ENCODE peak calls at places on chromosomes 7 and 10, in ten cellular contexts. O, W, T, Q, C, L, E, R, J and X are unnamed samples.

GRCh38 chr7:151843181-151843580 is 33.7 kb downstream of the PRKAG2 start:
- DNase-seq in O (no peak), W (no peak), T (no peak), Q (no peak), C (no peak), L (no peak), E (no peak), R (no peak), J (no peak), X (no peak)

GRCh38 chr10:83965473-83965872 is 173.8 kb upstream of the GHITM start:
- DNase-seq in O (no peak), W (no peak), T (no peak), Q (no peak), C (no peak), L (no peak), E (no peak), R (no peak), J (no peak), X (no peak)

GRCh38 chr7:139855498-139856270 is 26.6 kb downstream of the TBXAS1 start:
- DNase-seq in O (no peak), W (no peak), T (no peak), Q (peak; percentile 51), C (no peak), L (peak; percentile 36), E (peak; percentile 26), R (peak; percentile 62), J (no peak), X (no peak)

GRCh38 chr7:144407266-144407931 is 3.9 kb upstream of the NOBOX start:
- DNase-seq in O (no peak), W (no peak), T (no peak), Q (no peak), C (no peak), L (no peak), E (no peak), R (no peak), J (no peak), X (peak; percentile 35)

GRCh38 chr7:322111-322671 is 32.2 kb downstream of the FOXL3 start:
- DNase-seq in O (no peak), W (no peak), T (no peak), Q (no peak), C (peak; percentile 100), L (peak; percentile 92), E (peak; percentile 99), R (peak; percentile 92), J (peak; percentile 98), X (peak; percentile 94)

GRCh38 chr7:69693042-69693441 is 94.8 kb downstream of the AUTS2 start:
- DNase-seq in O (no peak), W (no peak), T (no peak), Q (no peak), C (no peak), L (no peak), E (no peak), R (no peak), J (no peak), X (no peak)

GRCh38 chr10:128438417-128439063 is 312.3 kb upstream of the MKI67 start:
- DNase-seq in O (no peak), W (no peak), T (no peak), Q (no peak), C (no peak), L (no peak), E (no peak), R (no peak), J (no peak), X (no peak)

GRCh38 chr10:71358292-71358691 is 38.4 kb upstream of the CDH23 start:
- DNase-seq in O (no peak), W (no peak), T (no peak), Q (no peak), C (peak; percentile 81), L (no peak), E (no peak), R (no peak), J (no peak), X (no peak)

GRCh38 chr10:96570512-96570911 is 16.3 kb downstream of the TM9SF3 start:
- DNase-seq in O (no peak), W (no peak), T (no peak), Q (no peak), C (no peak), L (no peak), E (no peak), R (no peak), J (no peak), X (no peak)

GRCh38 chr10:96576277-96576980 is 10.4 kb downstream of the TM9SF3 start:
- DNase-seq in O (no peak), W (no peak), T (no peak), Q (no peak), C (no peak), L (no peak), E (no peak), R (no peak), J (no peak), X (no peak)

GRCh38 chr10:96577037-96577436 is 9.8 kb downstream of the TM9SF3 start:
- DNase-seq in O (no peak), W (no peak), T (no peak), Q (no peak), C (no peak), L (no peak), E (no peak), R (no peak), J (no peak), X (no peak)

GRCh38 chr10:96570983-96571964 is 15.5 kb downstream of the TM9SF3 start:
- DNase-seq in O (no peak), W (no peak), T (no peak), Q (no peak), C (no peak), L (no peak), E (no peak), R (no peak), J (no peak), X (no peak)

DNA sequence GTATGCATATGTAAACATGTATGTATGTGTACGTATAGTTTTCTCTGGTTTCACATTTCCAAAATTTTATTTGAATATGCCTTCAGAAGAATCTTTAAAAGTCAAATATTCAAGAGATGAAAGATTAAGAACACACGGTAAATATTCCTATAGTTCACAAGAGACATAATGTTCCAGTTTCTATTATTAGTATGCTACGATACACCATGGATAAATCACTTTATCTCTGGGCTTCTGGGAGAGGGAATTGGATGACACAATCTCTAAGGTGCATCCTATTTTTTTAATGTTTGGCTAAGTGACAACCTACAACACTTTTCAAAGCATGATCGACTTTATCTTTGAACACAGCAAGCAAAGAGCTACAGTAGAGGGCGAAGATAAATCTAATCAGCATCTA is 13.8 kb downstream of the TM9SF3 start:
- DNase-seq in O (no peak), W (no peak), T (no peak), Q (no peak), C (no peak), L (no peak), E (no peak), R (no peak), J (no peak), X (no peak)
- TF ChIP-seq EP300 in O (no peak), W (no peak), T (no peak), Q (no peak), C (no peak), L (no peak), E (no peak), R (no peak), J (no peak), X (no peak)

GRCh38 chr7:45230611-45231165 is 73.1 kb downstream of the RAMP3 start:
- DNase-seq in O (no peak), W (no peak), T (no peak), Q (no peak), C (no peak), L (no peak), E (peak; percentile 33), R (no peak), J (no peak), X (no peak)

GRCh38 chr7:45235905-45236304 is 78.3 kb downstream of the RAMP3 start:
- DNase-seq in O (no peak), W (no peak), T (no peak), Q (no peak), C (no peak), L (no peak), E (no peak), R (no peak), J (no peak), X (no peak)

GRCh38 chr7:45236666-45237065 is 79.1 kb downstream of the RAMP3 start:
- DNase-seq in O (no peak), W (no peak), T (no peak), Q (no peak), C (no peak), L (no peak), E (peak; percentile 11), R (no peak), J (no peak), X (no peak)

GRCh38 chr7:45230083-45230482 is 72.5 kb downstream of the RAMP3 start:
- DNase-seq in O (no peak), W (no peak), T (no peak), Q (no peak), C (no peak), L (no peak), E (no peak), R (no peak), J (no peak), X (no peak)

DNA sequence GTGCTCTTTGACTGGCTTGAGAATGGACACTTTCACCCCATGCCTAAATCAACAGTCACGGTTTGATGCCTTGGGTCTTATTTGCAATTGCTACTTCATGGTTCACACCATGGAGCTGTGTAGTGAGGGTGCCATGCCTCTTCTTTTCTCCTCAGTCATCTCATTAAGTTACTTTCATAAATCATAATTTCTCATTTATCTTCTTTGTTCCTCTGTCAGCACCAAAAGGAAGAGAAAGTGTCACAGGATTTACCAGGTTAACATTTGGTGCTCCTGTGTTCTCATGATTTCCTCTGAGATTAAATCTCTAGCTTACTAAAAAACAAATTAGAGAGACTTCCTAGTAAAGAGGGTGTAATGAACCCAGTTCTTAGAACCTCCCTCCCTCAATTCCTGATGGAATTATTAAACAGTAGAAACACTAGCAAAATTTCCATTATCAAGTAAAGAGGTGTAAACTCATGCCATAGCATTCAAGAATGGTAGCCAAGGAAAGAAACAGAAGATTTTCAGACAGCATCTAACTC is 75.7 kb downstream of the RAMP3 start:
- DNase-seq in O (no peak), W (no peak), T (no peak), Q (no peak), C (no peak), L (no peak), E (no peak), R (no peak), J (no peak), X (no peak)
- TF ChIP-seq POLR2AphosphoS5 in O (no peak), W (no peak), T (no peak), Q (no peak), C (no peak), L (no peak), E (no peak), R (no peak), J (no peak), X (no peak)

GRCh38 chr7:104973909-104974415 is 40.0 kb upstream of the KMT2E start:
- DNase-seq in O (no peak), W (no peak), T (no peak), Q (no peak), C (no peak), L (no peak), E (peak; percentile 16), R (no peak), J (no peak), X (no peak)

GRCh38 chr7:104976966-104977636 is 36.9 kb upstream of the KMT2E start:
- DNase-seq in O (no peak), W (no peak), T (no peak), Q (no peak), C (no peak), L (no peak), E (no peak), R (no peak), J (no peak), X (no peak)

GRCh38 chr7:104971290-104972071 is 42.5 kb upstream of the KMT2E start:
- DNase-seq in O (no peak), W (no peak), T (no peak), Q (no peak), C (no peak), L (peak; percentile 66), E (no peak), R (no peak), J (no peak), X (peak; percentile 61)

GRCh38 chr7:104972510-104972909 is 41.5 kb upstream of the KMT2E start:
- DNase-seq in O (no peak), W (no peak), T (no peak), Q (no peak), C (no peak), L (no peak), E (no peak), R (no peak), J (no peak), X (no peak)

GRCh38 chr7:104973227-104973626 is 40.8 kb upstream of the KMT2E start:
- DNase-seq in O (no peak), W (no peak), T (no peak), Q (no peak), C (no peak), L (no peak), E (peak; percentile 22), R (no peak), J (no peak), X (no peak)
- H3K27ac ChIP-seq in O (peak overlapping the region; percentile 52), W (peak overlapping the region; percentile 80), T (no peak overlapping the region), Q (no peak overlapping the region), C (peak overlapping the region; percentile 92), L (peak overlapping the region; percentile 86), E (no peak overlapping the region), R (no peak overlapping the region), J (peak overlapping the region; percentile 37), X (peak overlapping the region; percentile 80)

GRCh38 chr10:18303851-18304800 is 163.9 kb downstream of the CACNB2 start:
- DNase-seq in O (no peak), W (no peak), T (no peak), Q (no peak), C (no peak), L (no peak), E (no peak), R (no peak), J (no peak), X (no peak)
- TF ChIP-seq EP300 in O (no peak), W (no peak), T (no peak), Q (no peak), C (no peak), L (no peak), E (no peak), R (no peak), J (no peak), X (no peak)